ENCODE peak calls at places on chromosome 3, in four cellular contexts. One of them, this sample, is unnamed.

GRCh38 chr3:164794099-164794498 is 284.2 kb downstream of the SI start:
- DNase-seq in stimulated activated naive CD4-positive, alpha-beta T cell: no peak
- DNase-seq in stimulated activated CD8-positive, alpha-beta memory T cell treated with anti-CD3 and anti-CD28 coated beads, Interleukin-4, amount 100 ng/mL, for 1 hour: no peak
- DNase-seq in mesendoderm: no peak
- DNase-seq in this sample: no peak

GRCh38 chr3:194632211-194632982 is 822 bp downstream of the TMEM44 start:
- DNase-seq in stimulated activated naive CD4-positive, alpha-beta T cell: no peak
- DNase-seq in stimulated activated CD8-positive, alpha-beta memory T cell treated with anti-CD3 and anti-CD28 coated beads, Interleukin-4, amount 100 ng/mL, for 1 hour: no peak
- DNase-seq in mesendoderm: no peak
- DNase-seq in this sample: peak

GRCh38 chr3:136979684-136980083 is 21.9 kb downstream of the IL20RB start:
- DNase-seq in stimulated activated naive CD4-positive, alpha-beta T cell: no peak
- DNase-seq in stimulated activated CD8-positive, alpha-beta memory T cell treated with anti-CD3 and anti-CD28 coated beads, Interleukin-4, amount 100 ng/mL, for 1 hour: no peak
- DNase-seq in mesendoderm: no peak
- DNase-seq in this sample: no peak

GRCh38 chr3:14133188-14133800 is 8.4 kb downstream of the TMEM43 start:
- DNase-seq in stimulated activated naive CD4-positive, alpha-beta T cell: no peak
- DNase-seq in stimulated activated CD8-positive, alpha-beta memory T cell treated with anti-CD3 and anti-CD28 coated beads, Interleukin-4, amount 100 ng/mL, for 1 hour: no peak
- DNase-seq in mesendoderm: no peak
- DNase-seq in this sample: no peak

GRCh38 chr3:55434789-55435188 is 52.3 kb downstream of the WNT5A start:
- DNase-seq in stimulated activated naive CD4-positive, alpha-beta T cell: no peak
- DNase-seq in stimulated activated CD8-positive, alpha-beta memory T cell treated with anti-CD3 and anti-CD28 coated beads, Interleukin-4, amount 100 ng/mL, for 1 hour: no peak
- DNase-seq in mesendoderm: peak
- DNase-seq in this sample: peak

GRCh38 chr3:36408146-36408545 is 27.8 kb downstream of the STAC start:
- DNase-seq in stimulated activated naive CD4-positive, alpha-beta T cell: no peak
- DNase-seq in stimulated activated CD8-positive, alpha-beta memory T cell treated with anti-CD3 and anti-CD28 coated beads, Interleukin-4, amount 100 ng/mL, for 1 hour: no peak
- DNase-seq in mesendoderm: peak
- DNase-seq in this sample: peak

GRCh38 chr3:59425942-59426341 is 376.1 kb upstream of the CFAP20DC start:
- DNase-seq in stimulated activated naive CD4-positive, alpha-beta T cell: no peak
- DNase-seq in stimulated activated CD8-positive, alpha-beta memory T cell treated with anti-CD3 and anti-CD28 coated beads, Interleukin-4, amount 100 ng/mL, for 1 hour: no peak
- DNase-seq in mesendoderm: no peak
- DNase-seq in this sample: no peak

GRCh38 chr3:31275038-31275562 is 257.6 kb upstream of the STT3B start:
- DNase-seq in stimulated activated naive CD4-positive, alpha-beta T cell: no peak
- DNase-seq in stimulated activated CD8-positive, alpha-beta memory T cell treated with anti-CD3 and anti-CD28 coated beads, Interleukin-4, amount 100 ng/mL, for 1 hour: no peak
- DNase-seq in mesendoderm: no peak
- DNase-seq in this sample: no peak

GRCh38 chr3:20056727-20057611 is 16.7 kb downstream of the KAT2B start:
- DNase-seq in stimulated activated naive CD4-positive, alpha-beta T cell: no peak
- DNase-seq in stimulated activated CD8-positive, alpha-beta memory T cell treated with anti-CD3 and anti-CD28 coated beads, Interleukin-4, amount 100 ng/mL, for 1 hour: no peak
- DNase-seq in mesendoderm: no peak
- DNase-seq in this sample: no peak